ENCODE peak calls at places on chromosomes 2 and 18, in seven cellular contexts. A, P, Z, U, H, Y and Q are unnamed samples.
A peak's percentile ranks its signal among the peaks of the same experiment; 100 is the strongest.

GRCh38 chr2:224072541-224073188 is 33.6 kb upstream of the SERPINE2 start:
- DNase-seq in H (no peak), Y (peak; percentile 30), U (no peak), A (no peak), P (no peak), Z (no peak), Q (no peak)

GRCh38 chr2:75098856-75099255 is 100.5 kb downstream of the TACR1 start:
- DNase-seq in U (no peak), A (no peak), Z (peak; percentile 64), H (peak; percentile 41), Y (no peak), P (peak; percentile 28), Q (no peak)

GRCh38 chr2:65778126-65778525 is 345.7 kb upstream of the SPRED2 start:
- DNase-seq in H (no peak), Y (no peak), U (no peak), P (no peak), A (no peak), Z (no peak), Q (no peak)

GRCh38 chr2:96618599-96619283 is 19.4 kb downstream of the KANSL3 start:
- DNase-seq in Y (no peak), U (no peak), P (no peak), H (no peak), A (no peak), Z (no peak), Q (no peak)

GRCh38 chr2:186559848-186560247 is 30.0 kb upstream of the ITGAV start:
- DNase-seq in Z (peak; percentile 70), H (no peak), P (no peak), U (no peak), A (no peak), Y (no peak), Q (no peak)

GRCh38 chr2:124894199-124894598 is 869.1 kb downstream of the CNTNAP5 start:
- DNase-seq in Z (no peak), H (no peak), A (no peak), P (no peak), U (no peak), Y (no peak), Q (no peak)

GRCh38 chr2:189014426-189015138 is 40.4 kb downstream of the COL3A1 start:
- DNase-seq in A (no peak), H (no peak), Y (no peak), U (no peak), Z (no peak), P (no peak), Q (no peak)

GRCh38 chr2:187586091-187586632 is 31.9 kb upstream of the TFPI start:
- DNase-seq in U (no peak), Y (no peak), H (no peak), A (no peak), P (no peak), Z (peak; percentile 28), Q (no peak)

GRCh38 chr2:61177727-61178549 is 15.9 kb downstream of the C2orf74 start:
- DNase-seq in H (no peak), U (peak; percentile 46), Z (peak; percentile 57), P (no peak), Y (peak; percentile 33), A (no peak), Q (no peak)

GRCh38 chr18:8890957-8891464 is 185.7 kb downstream of the MTCL1 start:
- DNase-seq in Y (no peak), P (no peak), H (peak; percentile 99), U (no peak), A (no peak), Z (no peak), Q (no peak)

GRCh38 chr2:24269270-24269669 is 91.1 kb downstream of the ITSN2 start:
- DNase-seq in P (no peak), Z (no peak), U (no peak), H (peak; percentile 46), A (no peak), Y (no peak), Q (no peak)

GRCh38 chr2:225766431-225766830 is 366.9 kb downstream of the NYAP2 start:
- DNase-seq in U (no peak), A (no peak), P (no peak), H (no peak), Y (no peak), Z (no peak), Q (no peak)

GRCh38 chr2:221731432-221731831 is 159.3 kb upstream of the EPHA4 start:
- DNase-seq in Z (no peak), H (peak; percentile 50), U (no peak), A (no peak), P (no peak), Y (no peak), Q (no peak)

GRCh38 chr18:55522011-55522410 is 66.0 kb downstream of the TCF4 start:
- DNase-seq in A (no peak), Y (no peak), P (no peak), U (no peak), H (no peak), Z (peak; percentile 62), Q (no peak)

GRCh38 chr2:42984081-42984480 is 191.7 kb upstream of the HAAO start:
- DNase-seq in A (no peak), H (no peak), U (no peak), Z (no peak), Y (no peak), P (no peak), Q (no peak)
- TF ChIP-seq CTCF in A (no peak), H (no peak), U (no peak), Z (no peak), Y (no peak), P (no peak), Q (no peak)

GRCh38 chr2:176134045-176134444 is 4.5 kb downstream of the HOXD8 start:
- DNase-seq in A (no peak), H (no peak), P (no peak), U (no peak), Y (no peak), Z (no peak), Q (no peak)

GRCh38 chr2:176136375-176137248 is 7.1 kb downstream of the HOXD8 start:
- DNase-seq in Z (no peak), P (peak; percentile 59), U (no peak), Y (no peak), A (no peak), H (no peak), Q (no peak)

GRCh38 chr2:176137249-176137573 is 7.7 kb downstream of the HOXD8 start:
- DNase-seq in Y (no peak), H (no peak), Z (no peak), A (no peak), U (no peak), P (no peak), Q (no peak)

GRCh38 chr2:176133366-176133765 is 3.9 kb downstream of the HOXD8 start:
- DNase-seq in Y (no peak), P (no peak), A (no peak), Z (no peak), U (no peak), H (no peak), Q (no peak)

DNA sequence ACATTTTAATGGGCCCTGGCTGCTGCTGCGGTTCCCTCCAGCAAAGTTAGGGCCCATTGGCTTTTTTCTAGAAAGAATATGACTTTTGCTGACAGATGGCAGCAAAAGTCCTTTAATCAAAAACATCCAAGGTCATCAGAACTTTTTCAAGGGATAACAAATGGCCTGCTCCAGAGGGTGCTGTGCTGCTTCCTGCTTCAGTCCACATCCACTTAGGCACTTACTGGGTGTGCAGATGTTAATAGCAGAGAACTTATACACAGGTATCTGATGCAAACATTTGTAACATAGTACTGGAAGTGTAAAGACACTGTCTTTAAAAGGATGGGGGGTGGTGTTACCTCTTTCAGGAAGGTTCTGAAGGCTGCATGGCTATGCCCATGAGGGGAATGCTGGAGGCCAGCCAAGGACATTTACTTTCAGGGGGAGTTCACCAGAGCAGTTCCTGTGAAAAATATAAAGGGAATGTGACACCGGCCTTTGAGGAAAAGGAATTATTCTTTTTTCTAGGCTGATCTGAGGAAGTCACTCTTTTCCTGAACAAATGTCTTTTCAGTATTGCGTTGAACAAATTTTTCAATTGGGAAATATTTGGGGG is 5.6 kb downstream of the HOXD8 start:
- DNase-seq in U (no peak), Y (no peak), A (no peak), Z (no peak), P (no peak), H (no peak), Q (no peak)
- H3K4me3 ChIP-seq in U (no peak overlapping the region), Y (no peak overlapping the region), A (peak overlapping the region; percentile 82), Z (no peak overlapping the region), P (no peak overlapping the region), H (no peak overlapping the region), Q (no peak overlapping the region)

GRCh38 chr2:84927275-84927627 is 21.8 kb downstream of the TMSB10 start:
- DNase-seq in H (no peak), Y (no peak), P (no peak), U (no peak), A (no peak), Z (peak; percentile 27), Q (no peak)
- TF ChIP-seq CTCF in H (peak; percentile 14), Y (no peak), P (no peak), U (no peak), A (no peak), Z (no peak), Q (no peak)

GRCh38 chr2:172846551-172846950 is 110.9 kb downstream of the RAPGEF4 start:
- DNase-seq in H (no peak), Z (no peak), U (no peak), A (no peak), P (no peak), Y (no peak), Q (no peak)

GRCh38 chr2:172848549-172848948 is 112.9 kb downstream of the RAPGEF4 start:
- DNase-seq in A (no peak), Z (no peak), H (no peak), Y (no peak), P (peak; percentile 92), U (peak; percentile 45), Q (no peak)

GRCh38 chr2:172849519-172850217 is 114.0 kb downstream of the RAPGEF4 start:
- DNase-seq in Z (no peak), H (no peak), A (no peak), Y (no peak), U (no peak), P (no peak), Q (no peak)

GRCh38 chr2:172845008-172845670 is 109.5 kb downstream of the RAPGEF4 start:
- DNase-seq in Y (no peak), H (no peak), U (no peak), P (no peak), A (no peak), Z (no peak), Q (no peak)

DNA sequence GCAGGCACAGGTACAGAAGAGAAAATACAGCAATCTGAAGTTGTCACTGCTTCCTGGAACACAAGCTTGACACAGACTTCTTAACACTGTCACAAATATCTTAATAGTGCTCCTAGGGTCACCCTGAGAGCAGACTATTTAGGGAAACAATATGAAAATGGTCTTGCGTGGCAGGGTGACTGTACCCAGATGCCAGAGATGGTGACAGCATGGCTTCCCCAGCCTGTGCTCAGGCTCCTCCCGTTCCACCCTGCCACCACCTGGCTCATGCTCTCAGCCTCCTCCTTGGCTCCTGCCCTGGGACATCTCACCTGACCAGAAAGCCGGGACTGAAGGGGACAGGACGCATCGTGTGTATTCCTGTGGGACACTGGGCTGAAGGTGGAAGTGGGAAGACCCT is 111.5 kb downstream of the RAPGEF4 start:
- DNase-seq in Y (no peak), A (no peak), U (no peak), P (peak; percentile 55), Z (no peak), H (no peak), Q (no peak)
- H3K4me3 ChIP-seq in Y (no peak overlapping the region), A (no peak overlapping the region), U (no peak overlapping the region), P (no peak overlapping the region), Z (no peak overlapping the region), H (no peak overlapping the region), Q (no peak overlapping the region)